ENCODE peak calls at places on chromosomes 1 and 21, in six cellular contexts. G is CD8-positive, alpha-beta T cell; V is neural progenitor cell; S is hepatocyte; T is BE2C; C is upper lobe of right lung. O is an unnamed sample.
A peak's percentile ranks its signal among the peaks of the same experiment; 100 is the strongest.

GRCh38 chr1:214551052-214551435 is 358 bp downstream of the PTPN14 start:
- DNase-seq in G (no peak), T (peak; percentile 22), V (peak; percentile 75), C (peak; percentile 75), S (peak; percentile 64), O (no peak)

GRCh38 chr1:182588460-182589396 is at the start of gene RNASEL:
- DNase-seq in S (peak; percentile 88), C (peak; percentile 89), T (no peak), G (peak; percentile 29), V (peak; percentile 73), O (no peak)

GRCh38 chr1:6330410-6330827 is 63.1 kb downstream of the ACOT7 start:
- DNase-seq in C (no peak), T (no peak), V (no peak), S (peak; percentile 28), G (no peak), O (peak; percentile 88)

GRCh38 chr21:35314896-35315582 is 265.9 kb upstream of the RUNX1 start:
- DNase-seq in V (no peak), T (no peak), C (no peak), G (no peak), S (no peak), O (no peak)

GRCh38 chr21:37593015-37593414 is 226.4 kb downstream of the DYRK1A start:
- DNase-seq in C (no peak), S (no peak), V (peak; percentile 89), T (no peak), G (no peak), O (no peak)

GRCh38 chr1:162191396-162192322 is 122.2 kb downstream of the NOS1AP start:
- DNase-seq in C (no peak), S (no peak), V (no peak), T (no peak), G (no peak), O (no peak)

GRCh38 chr1:159826436-159827101 is at the start of gene SLAMF8:
- DNase-seq in C (peak; percentile 74), G (peak; percentile 43), V (no peak), T (no peak), S (no peak), O (no peak)

GRCh38 chr1:208778417-208778816 is 534.2 kb upstream of the PLXNA2 start:
- DNase-seq in C (no peak), S (no peak), T (no peak), G (no peak), V (no peak), O (no peak)

GRCh38 chr1:923991-924618 is 382 bp downstream of the SAMD11 start:
- DNase-seq in C (no peak), V (no peak), S (no peak), G (no peak), T (no peak), O (no peak)

GRCh38 chr1:71589005-71589404 is 508.2 kb upstream of the ZRANB2 start:
- DNase-seq in S (no peak), G (no peak), V (no peak), T (no peak), C (no peak), O (no peak)

GRCh38 chr1:196609114-196609737 is 986 bp upstream of the KCNT2 start:
- DNase-seq in G (no peak), V (peak; percentile 75), C (no peak), T (peak; percentile 71), S (no peak), O (no peak)

GRCh38 chr1:165129568-165130164 is 226.8 kb downstream of the LMX1A start:
- DNase-seq in G (no peak), S (peak; percentile 88), C (peak; percentile 68), T (peak; percentile 67), V (peak; percentile 93), O (peak; percentile 91)

GRCh38 chr1:166368030-166368429 is 201.2 kb upstream of the FAM78B start:
- DNase-seq in T (no peak), V (no peak), C (no peak), G (no peak), S (no peak), O (no peak)

GRCh38 chr21:29715089-29715488 is 224.7 kb downstream of the GRIK1 start:
- DNase-seq in V (no peak), S (no peak), C (no peak), T (no peak), G (no peak), O (no peak)

GRCh38 chr1:27217401-27217800 is 17.0 kb upstream of the WDTC1 start:
- DNase-seq in G (no peak), C (no peak), T (no peak), V (no peak), S (no peak), O (no peak)

GRCh38 chr1:1996207-1996651 is 7.4 kb downstream of the CFAP74 start:
- DNase-seq in C (no peak), V (no peak), S (no peak), T (no peak), G (no peak), O (no peak)

DNA sequence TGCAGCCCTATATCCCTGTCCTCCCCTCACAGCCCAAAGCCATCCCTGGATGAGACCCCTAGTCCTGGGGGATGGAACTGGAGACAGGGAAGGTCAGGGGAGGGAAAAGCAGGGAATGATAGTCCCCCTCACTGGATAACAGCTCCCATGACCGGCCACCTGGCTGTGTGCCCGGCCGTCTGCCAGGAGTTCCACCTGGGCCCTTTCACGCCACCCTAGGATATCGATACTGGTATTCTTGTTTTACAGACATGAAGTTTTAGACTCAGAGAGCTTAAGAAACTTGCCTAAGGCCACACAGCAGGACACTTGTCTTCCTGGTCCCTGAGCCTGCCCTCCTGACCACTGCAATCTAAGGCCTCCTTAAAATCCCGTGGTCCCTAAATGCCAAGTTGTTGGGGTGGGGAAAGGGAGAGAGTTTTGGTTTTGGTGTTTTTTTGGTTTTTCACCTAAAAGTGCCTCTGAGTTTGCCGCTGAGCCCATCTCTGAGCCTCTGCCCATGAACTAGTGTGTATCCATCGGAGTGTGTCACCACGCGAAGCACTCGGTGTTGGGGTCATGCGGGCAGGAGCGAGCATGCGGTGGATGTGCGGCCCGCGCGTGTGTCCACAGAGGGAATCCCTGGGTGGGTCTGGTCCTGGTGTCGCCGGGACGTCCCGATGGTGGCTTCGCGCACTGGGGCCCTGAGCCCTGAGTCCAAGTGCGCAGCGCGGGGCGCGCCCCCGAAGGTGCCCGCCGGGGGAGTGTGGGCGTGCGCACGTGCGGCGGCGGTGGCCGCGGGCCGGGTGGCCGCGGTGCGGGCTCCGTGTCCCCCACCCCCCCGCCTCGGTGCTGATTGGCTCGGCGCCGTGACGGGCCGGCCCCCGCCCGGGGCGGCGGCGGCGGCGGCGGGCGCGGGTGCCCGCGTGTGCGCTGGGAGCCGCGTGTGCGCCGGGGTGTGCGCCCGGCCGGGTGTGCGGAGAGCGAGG is at the start of gene EPHA8:
- DNase-seq in C (no peak), G (no peak), V (peak; percentile 57), T (no peak), S (no peak), O (no peak)
- H3K4me3 ChIP-seq in C (no peak within 1 kb of the TSS), G (no peak within 1 kb of the TSS), V (peak within 1 kb of the TSS; percentile 52), T (peak within 1 kb of the TSS; percentile 48), S (no peak within 1 kb of the TSS), O (peak within 1 kb of the TSS; percentile 22)

GRCh38 chr1:44811234-44811633 is 2.9 kb downstream of the BTBD19 start:
- DNase-seq in C (peak; percentile 12), G (no peak), T (no peak), V (peak; percentile 46), S (peak; percentile 5), O (no peak)

GRCh38 chr1:44808938-44809917 is 905 bp downstream of the BTBD19 start:
- DNase-seq in T (no peak), C (peak; percentile 80), V (no peak), S (peak; percentile 79), G (peak; percentile 77), O (no peak)

GRCh38 chr1:44810101-44810761 is 1.9 kb downstream of the BTBD19 start:
- DNase-seq in V (no peak), T (no peak), S (peak; percentile 16), C (peak; percentile 89), G (no peak), O (no peak)

GRCh38 chr1:44811714-44812151 is 3.4 kb downstream of the BTBD19 start:
- DNase-seq in S (peak; percentile 62), V (no peak), T (peak; percentile 57), C (peak; percentile 50), G (no peak), O (no peak)

DNA sequence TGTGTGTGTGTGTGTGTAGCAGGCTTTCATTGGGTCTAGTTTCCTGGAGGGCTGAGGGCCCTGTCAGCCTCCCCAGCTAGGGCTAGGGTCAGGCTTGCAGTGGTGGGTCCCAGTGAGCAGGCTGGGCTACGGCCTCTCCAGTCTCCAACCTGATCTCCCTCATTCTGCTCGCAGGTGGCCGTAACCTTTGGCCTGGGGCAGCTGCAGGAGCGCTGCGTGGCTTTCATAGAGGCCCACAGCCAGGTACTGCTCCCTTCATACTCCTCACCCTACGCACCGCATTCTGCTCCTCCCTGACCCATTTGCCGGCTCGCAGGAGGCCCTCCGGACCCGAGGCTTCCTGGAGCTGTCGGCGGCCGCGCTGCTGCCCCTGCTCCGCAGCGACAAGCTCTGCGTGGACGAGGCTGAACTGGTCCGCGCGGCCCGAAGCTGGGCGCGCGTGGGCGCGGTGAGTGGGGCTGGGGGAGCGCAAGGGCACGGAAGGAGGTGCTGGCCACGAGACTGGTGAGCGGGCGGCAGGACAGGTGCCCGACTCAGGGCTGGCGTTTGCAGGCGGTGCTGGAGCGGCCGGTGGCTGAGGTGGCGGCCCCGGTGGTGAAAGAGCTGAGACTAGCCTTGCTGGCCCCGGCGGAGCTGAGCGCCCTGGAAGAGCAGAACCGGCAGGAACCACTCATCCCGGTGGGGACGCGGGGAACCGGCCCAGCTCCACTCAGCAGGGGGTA is 4.7 kb downstream of the BTBD19 start:
- DNase-seq in G (no peak), S (no peak), T (no peak), V (no peak), C (peak; percentile 73), O (peak; percentile 3)
- H3K4me1 ChIP-seq in G (peaks cover 62% of the 10 kb centered on the region), S (peaks cover 38% of the 10 kb centered on the region), T (peaks cover 7% of the 10 kb centered on the region), V (peaks cover 39% of the 10 kb centered on the region), C (peaks cover 53% of the 10 kb centered on the region), O (peaks cover 14% of the 10 kb centered on the region)

GRCh38 chr1:99969260-99969728 is 502 bp upstream of the SLC35A3 start:
- DNase-seq in T (no peak), C (no peak), G (no peak), V (no peak), S (peak; percentile 11), O (no peak)
- H3K36me3 ChIP-seq in T (no peaks in the 10 kb centered on the region), C (no peaks in the 10 kb centered on the region), G (no peaks in the 10 kb centered on the region), V (no peaks in the 10 kb centered on the region), S (no peaks in the 10 kb centered on the region), O (no peaks in the 10 kb centered on the region)

DNA sequence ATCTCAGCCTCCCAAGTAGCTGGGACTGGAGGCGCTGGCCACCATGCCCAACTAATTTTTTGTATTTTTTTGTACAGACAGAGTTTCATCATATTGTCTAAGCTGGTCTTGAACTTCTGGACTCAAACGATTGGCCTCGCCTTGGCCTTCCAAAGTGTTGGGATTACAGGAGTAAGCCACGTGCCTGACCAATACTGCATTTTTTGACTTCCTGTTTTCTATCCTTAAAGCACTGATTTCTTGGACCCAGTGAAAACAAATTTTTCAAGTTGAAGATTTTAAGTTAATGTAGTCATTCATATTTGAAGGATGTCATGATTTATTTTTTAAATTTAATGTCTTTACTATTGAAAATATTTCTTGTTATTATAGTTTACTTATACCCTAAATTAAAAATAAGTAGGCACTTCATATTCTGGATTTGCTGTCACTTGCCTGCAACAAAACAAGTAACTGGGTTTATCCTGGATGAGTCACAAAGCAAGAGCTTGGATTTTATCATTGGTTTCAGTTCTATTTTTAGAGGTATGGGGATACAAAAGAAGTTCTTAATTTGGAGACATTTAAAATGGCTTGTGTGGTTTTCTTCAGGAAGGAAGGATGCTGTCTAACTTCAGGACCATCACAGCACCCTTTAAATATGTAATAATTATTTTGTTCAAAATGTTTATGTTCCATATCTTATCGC is 2.2 kb upstream of the VPS45 start:
- DNase-seq in C (no peak), S (no peak), V (no peak), T (no peak), G (no peak), O (peak; percentile 8)
- H3K4me3 ChIP-seq in C (no peak overlapping the region), S (no peak overlapping the region), V (peak overlapping the region; percentile 77), T (peak overlapping the region; percentile 81), G (no peak overlapping the region), O (no peak overlapping the region)

O was measured in SJCRH30.